ENCODE peak calls at places on chromosome 11, in five cellular contexts. D is endothelial cell of umbilical vein; E is stomach; N is nephron progenitor cell; A is activated CD4-positive, alpha-beta T cell treated with anti-CD3 and anti-CD28 coated beads for 24 hours. M is an unnamed sample.

GRCh38 chr11:69967484-69967883 is 110.6 kb upstream of the ANO1 start:
- DNase-seq in N (no peak), D (no peak), A (no peak), E (no peak), M (no peak)

GRCh38 chr11:130467116-130467990 is 18.9 kb downstream of the ADAMTS15 start:
- DNase-seq in E (no peak), D (no peak), N (no peak), A (no peak), M (no peak)

GRCh38 chr11:123493393-123494063 is 63.5 kb downstream of the GRAMD1B start:
- DNase-seq in D (no peak), A (no peak), N (no peak), E (no peak), M (no peak)

GRCh38 chr11:8671242-8671641 is 11.2 kb downstream of the TRIM66 start:
- DNase-seq in A (no peak), D (peak; percentile 92), N (peak; percentile 53), E (no peak), M (no peak)

GRCh38 chr11:69463892-69464620 is 17.4 kb upstream of the LINC01488 start:
- DNase-seq in D (no peak), A (no peak), E (no peak), N (no peak), M (no peak)

GRCh38 chr11:117299351-117300300 is 8.5 kb downstream of the BACE1-AS start:
- DNase-seq in D (no peak), E (no peak), A (no peak), N (peak; percentile 18), M (no peak)

GRCh38 chr11:95788921-95789505 is 569 bp downstream of the FAM76B start:
- DNase-seq in N (peak; percentile 53), A (no peak), D (peak; percentile 59), E (no peak), M (peak; percentile 14)

GRCh38 chr11:122803306-122803705 is 35.0 kb upstream of the CRTAM start:
- DNase-seq in E (no peak), A (no peak), D (no peak), N (no peak), M (no peak)

GRCh38 chr11:122745111-122745510 is 89.6 kb downstream of the UBASH3B start:
- DNase-seq in A (no peak), D (no peak), N (no peak), E (no peak), M (no peak)

GRCh38 chr11:5366856-5367255 is 15.5 kb downstream of the OR51B6 start:
- DNase-seq in E (no peak), N (no peak), D (no peak), A (no peak), M (no peak)

GRCh38 chr11:108494182-108494581 is 4.0 kb downstream of the POGLUT3 start:
- DNase-seq in E (no peak), N (no peak), A (no peak), D (no peak), M (no peak)

GRCh38 chr11:12827929-12828812 is 153.9 kb downstream of the TEAD1 start:
- DNase-seq in D (peak; percentile 91), A (no peak), N (peak; percentile 45), E (peak; percentile 56), M (no peak)

GRCh38 chr11:62338218-62338617 is 970 bp downstream of the ASRGL1 start:
- DNase-seq in N (no peak), D (no peak), A (no peak), E (no peak), M (no peak)

GRCh38 chr11:104343578-104343977 is 179.6 kb upstream of the PDGFD start:
- DNase-seq in E (no peak), N (no peak), D (peak; percentile 13), A (no peak), M (no peak)

GRCh38 chr11:115631609-115632008 is 127.4 kb upstream of the CADM1 start:
- DNase-seq in A (no peak), E (no peak), D (no peak), N (no peak), M (no peak)

GRCh38 chr11:103633037-103633788 is 403.2 kb upstream of the DDI1 start:
- DNase-seq in N (no peak), A (no peak), D (peak; percentile 81), E (no peak), M (no peak)

GRCh38 chr11:42976636-42977217 is 335.1 kb upstream of the API5 start:
- DNase-seq in E (no peak), N (no peak), D (no peak), A (no peak), M (no peak)

GRCh38 chr11:1224491-1225385 is 1.9 kb downstream of the MUC5B start:
- DNase-seq in N (peak; percentile 58), D (no peak), A (no peak), E (no peak), M (peak; percentile 25)

GRCh38 chr11:66326261-66327111 is 9.6 kb upstream of the CD248 start:
- DNase-seq in E (no peak), D (no peak), A (no peak), N (peak; percentile 63), M (no peak)